ENCODE peak calls at places on chromosomes 16 and 17, in five cellular contexts. T, K, C, J and X are unnamed samples.

GRCh38 chr17:35726609-35727460 is 4.6 kb upstream of the RASL10B start:
- DNase-seq in K (peak), J (peak), T (peak), C (peak), X (no peak)

GRCh38 chr17:43979011-43979410 is 25.3 kb upstream of the PYY start:
- DNase-seq in J (no peak), T (no peak), K (no peak), C (no peak), X (no peak)

GRCh38 chr16:67613808-67614207 is 31.1 kb upstream of the CARMIL2 start:
- DNase-seq in T (no peak), K (no peak), J (no peak), C (no peak), X (peak)

GRCh38 chr17:57966875-57967274 is 11.7 kb upstream of the CUEDC1 start:
- DNase-seq in C (no peak), K (no peak), T (no peak), J (no peak), X (no peak)

GRCh38 chr16:48323783-48324775 is 61.1 kb downstream of the SIAH1 start:
- DNase-seq in C (no peak), T (peak), J (no peak), K (no peak), X (no peak)

GRCh38 chr16:67286441-67287235 is 7.3 kb downstream of the PLEKHG4 start:
- DNase-seq in T (no peak), C (no peak), J (no peak), K (no peak), X (no peak)

GRCh38 chr16:8739989-8740704 is 57.3 kb downstream of the TMEM186 start:
- DNase-seq in T (no peak), K (no peak), J (no peak), C (no peak), X (no peak)

GRCh38 chr17:73613271-73613941 is 30.8 kb downstream of the SDK2 start:
- DNase-seq in J (no peak), C (no peak), K (no peak), T (no peak), X (no peak)

GRCh38 chr16:2038359-2039285 is 9.0 kb downstream of the NTHL1 start:
- DNase-seq in C (no peak), K (no peak), J (no peak), T (no peak), X (no peak)

GRCh38 chr17:79892457-79893236 is 53.4 kb upstream of the CBX4 start:
- DNase-seq in C (no peak), J (peak), K (no peak), T (no peak), X (no peak)

GRCh38 chr17:78577296-78577695 is at the start of gene DNAH17:
- DNase-seq in K (no peak), J (no peak), C (no peak), T (no peak), X (no peak)